ENCODE peak calls at places on chromosomes 4 and X, in nine cellular contexts. One of them, this sample, is unnamed.

GRCh38 chr4:74016068-74016467 is 17.6 kb upstream of the CXCL5 start:
- DNase-seq in cardiac muscle cell: no peak
- DNase-seq in esophagus squamous epithelium: no peak
- DNase-seq in pancreas: no peak
- DNase-seq in AG10803: no peak
- DNase-seq in tibial nerve: no peak
- DNase-seq in right lobe of liver: no peak
- DNase-seq in A549: no peak
- DNase-seq in thyroid gland: no peak
- DNase-seq in this sample: no peak

GRCh38 chrX:41192880-41193279 is 107.6 kb downstream of the USP9X start:
- DNase-seq in cardiac muscle cell: no peak
- DNase-seq in esophagus squamous epithelium: no peak
- DNase-seq in pancreas: no peak
- DNase-seq in AG10803: no peak
- DNase-seq in tibial nerve: no peak
- DNase-seq in right lobe of liver: no peak
- DNase-seq in A549: no peak
- DNase-seq in thyroid gland: no peak
- DNase-seq in this sample: no peak

GRCh38 chr4:94588900-94589693 is 137.4 kb downstream of the PDLIM5 start:
- DNase-seq in cardiac muscle cell: no peak
- DNase-seq in esophagus squamous epithelium: no peak
- DNase-seq in pancreas: no peak
- DNase-seq in AG10803: peak; percentile 82
- DNase-seq in tibial nerve: no peak
- DNase-seq in right lobe of liver: no peak
- DNase-seq in A549: no peak
- DNase-seq in thyroid gland: no peak
- DNase-seq in this sample: no peak

GRCh38 chr4:104351696-104352095 is 143.0 kb downstream of the CXXC4 start:
- DNase-seq in cardiac muscle cell: no peak
- DNase-seq in esophagus squamous epithelium: no peak
- DNase-seq in pancreas: no peak
- DNase-seq in AG10803: no peak
- DNase-seq in tibial nerve: no peak
- DNase-seq in right lobe of liver: no peak
- DNase-seq in A549: no peak
- DNase-seq in thyroid gland: no peak
- DNase-seq in this sample: peak; percentile 1

GRCh38 chr4:10161146-10161545 is 44.5 kb upstream of the WDR1 start:
- DNase-seq in cardiac muscle cell: no peak
- DNase-seq in esophagus squamous epithelium: no peak
- DNase-seq in pancreas: no peak
- DNase-seq in AG10803: peak; percentile 60
- DNase-seq in tibial nerve: no peak
- DNase-seq in right lobe of liver: no peak
- DNase-seq in A549: no peak
- DNase-seq in thyroid gland: peak; percentile 40
- DNase-seq in this sample: no peak

GRCh38 chr4:6658204-6658585 is 17.7 kb downstream of the MRFAP1 start:
- DNase-seq in cardiac muscle cell: no peak
- DNase-seq in esophagus squamous epithelium: no peak
- DNase-seq in pancreas: no peak
- DNase-seq in AG10803: no peak
- DNase-seq in tibial nerve: no peak
- DNase-seq in right lobe of liver: no peak
- DNase-seq in A549: no peak
- DNase-seq in thyroid gland: no peak
- DNase-seq in this sample: peak; percentile 15

GRCh38 chrX:103716967-103717366 is 6.3 kb downstream of the TMEM31 start:
- DNase-seq in cardiac muscle cell: no peak
- DNase-seq in esophagus squamous epithelium: no peak
- DNase-seq in pancreas: no peak
- DNase-seq in AG10803: peak; percentile 89
- DNase-seq in tibial nerve: no peak
- DNase-seq in right lobe of liver: no peak
- DNase-seq in A549: no peak
- DNase-seq in thyroid gland: no peak
- DNase-seq in this sample: peak; percentile 77

GRCh38 chr4:177322156-177322685 is 12.5 kb downstream of the NEIL3 start:
- DNase-seq in cardiac muscle cell: no peak
- DNase-seq in esophagus squamous epithelium: no peak
- DNase-seq in pancreas: no peak
- DNase-seq in AG10803: no peak
- DNase-seq in tibial nerve: no peak
- DNase-seq in right lobe of liver: no peak
- DNase-seq in A549: no peak
- DNase-seq in thyroid gland: no peak
- DNase-seq in this sample: no peak

GRCh38 chrX:10508891-10509290 is 111.5 kb downstream of the MID1 start:
- DNase-seq in cardiac muscle cell: no peak
- DNase-seq in esophagus squamous epithelium: no peak
- DNase-seq in pancreas: no peak
- DNase-seq in AG10803: no peak
- DNase-seq in tibial nerve: no peak
- DNase-seq in right lobe of liver: no peak
- DNase-seq in A549: no peak
- DNase-seq in thyroid gland: no peak
- DNase-seq in this sample: no peak

GRCh38 chr4:182855877-182856276 is 61.3 kb downstream of the DCTD start:
- DNase-seq in cardiac muscle cell: no peak
- DNase-seq in esophagus squamous epithelium: no peak
- DNase-seq in pancreas: no peak
- DNase-seq in AG10803: no peak
- DNase-seq in tibial nerve: no peak
- DNase-seq in right lobe of liver: no peak
- DNase-seq in A549: no peak
- DNase-seq in thyroid gland: no peak
- DNase-seq in this sample: no peak

GRCh38 chrX:38009641-38010040 is 3.3 kb downstream of the SYTL5 start:
- DNase-seq in cardiac muscle cell: no peak
- DNase-seq in esophagus squamous epithelium: no peak
- DNase-seq in pancreas: no peak
- DNase-seq in AG10803: no peak
- DNase-seq in tibial nerve: no peak
- DNase-seq in right lobe of liver: no peak
- DNase-seq in A549: no peak
- DNase-seq in thyroid gland: no peak
- DNase-seq in this sample: no peak

GRCh38 chr4:20251796-20252655 is at the start of gene SLIT2:
- DNase-seq in cardiac muscle cell: peak; percentile 94
- DNase-seq in esophagus squamous epithelium: no peak
- DNase-seq in pancreas: peak; percentile 89
- DNase-seq in AG10803: peak; percentile 85
- DNase-seq in tibial nerve: peak; percentile 65
- DNase-seq in right lobe of liver: peak; percentile 86
- DNase-seq in A549: peak; percentile 18
- DNase-seq in thyroid gland: peak; percentile 80
- DNase-seq in this sample: peak; percentile 85

GRCh38 chr4:10442976-10443375 is 14.2 kb downstream of the ZNF518B start:
- DNase-seq in cardiac muscle cell: no peak
- DNase-seq in esophagus squamous epithelium: no peak
- DNase-seq in pancreas: no peak
- DNase-seq in AG10803: no peak
- DNase-seq in tibial nerve: no peak
- DNase-seq in right lobe of liver: no peak
- DNase-seq in A549: no peak
- DNase-seq in thyroid gland: no peak
- DNase-seq in this sample: no peak

GRCh38 chrX:85084770-85085393 is 81.2 kb downstream of the APOOL start:
- DNase-seq in cardiac muscle cell: peak; percentile 17
- DNase-seq in esophagus squamous epithelium: no peak
- DNase-seq in pancreas: no peak
- DNase-seq in AG10803: peak; percentile 31
- DNase-seq in tibial nerve: peak; percentile 10
- DNase-seq in right lobe of liver: no peak
- DNase-seq in A549: peak; percentile 16
- DNase-seq in thyroid gland: no peak
- DNase-seq in this sample: peak; percentile 33

GRCh38 chrX:64204701-64205440 is 637 bp downstream of the AMER1 start:
- DNase-seq in cardiac muscle cell: peak; percentile 34
- DNase-seq in esophagus squamous epithelium: no peak
- DNase-seq in pancreas: peak; percentile 56
- DNase-seq in AG10803: peak; percentile 26
- DNase-seq in tibial nerve: peak; percentile 4
- DNase-seq in right lobe of liver: peak; percentile 57
- DNase-seq in A549: peak; percentile 42
- DNase-seq in thyroid gland: peak; percentile 70
- DNase-seq in this sample: peak; percentile 30

GRCh38 chrX:133335027-133335426 is 80.3 kb downstream of the GPC4 start:
- DNase-seq in cardiac muscle cell: peak; percentile 61
- DNase-seq in esophagus squamous epithelium: no peak
- DNase-seq in pancreas: no peak
- DNase-seq in AG10803: peak; percentile 28
- DNase-seq in tibial nerve: peak; percentile 43
- DNase-seq in right lobe of liver: no peak
- DNase-seq in A549: peak; percentile 1
- DNase-seq in thyroid gland: peak; percentile 3
- DNase-seq in this sample: peak; percentile 39

GRCh38 chrX:69503228-69503834 is 795 bp upstream of the NALF2 start:
- DNase-seq in cardiac muscle cell: no peak
- DNase-seq in esophagus squamous epithelium: no peak
- DNase-seq in pancreas: peak; percentile 39
- DNase-seq in AG10803: no peak
- DNase-seq in tibial nerve: no peak
- DNase-seq in right lobe of liver: no peak
- DNase-seq in A549: peak; percentile 31
- DNase-seq in thyroid gland: peak; percentile 79
- DNase-seq in this sample: no peak

DNA sequence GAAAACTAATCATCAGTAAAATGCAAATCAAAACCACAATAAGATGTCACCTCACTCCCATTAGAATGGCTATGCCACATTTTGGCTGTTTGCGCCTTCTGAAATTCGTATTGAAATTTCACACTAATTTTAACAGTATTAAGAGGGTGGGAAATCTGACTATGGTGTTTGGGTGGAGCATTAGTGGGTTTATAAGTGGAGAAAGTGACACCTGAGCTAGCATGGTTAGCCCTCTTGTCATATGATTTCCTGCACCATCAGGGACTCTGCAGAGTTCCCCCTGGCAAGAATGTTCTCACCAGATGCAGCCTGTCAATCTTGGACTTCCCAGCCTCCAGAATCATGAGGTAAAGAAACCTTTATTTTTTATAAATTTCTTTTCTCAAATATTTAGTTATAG is 31.6 kb upstream of the BRWD3 start:
- DNase-seq in cardiac muscle cell: no peak
- DNase-seq in esophagus squamous epithelium: no peak
- DNase-seq in pancreas: no peak
- DNase-seq in AG10803: no peak
- DNase-seq in tibial nerve: no peak
- DNase-seq in right lobe of liver: no peak
- DNase-seq in A549: no peak
- DNase-seq in thyroid gland: no peak
- DNase-seq in this sample: no peak
- H3K4me3 ChIP-seq in cardiac muscle cell: no peak overlapping the region
- H3K4me3 ChIP-seq in esophagus squamous epithelium: no peak overlapping the region
- H3K4me3 ChIP-seq in pancreas: no peak overlapping the region
- H3K4me3 ChIP-seq in AG10803: no peak overlapping the region
- H3K4me3 ChIP-seq in tibial nerve: no peak overlapping the region
- H3K4me3 ChIP-seq in right lobe of liver: no peak overlapping the region
- H3K4me3 ChIP-seq in A549: no peak overlapping the region
- H3K4me3 ChIP-seq in thyroid gland: no peak overlapping the region
- H3K4me3 ChIP-seq in this sample: no peak overlapping the region

DNA sequence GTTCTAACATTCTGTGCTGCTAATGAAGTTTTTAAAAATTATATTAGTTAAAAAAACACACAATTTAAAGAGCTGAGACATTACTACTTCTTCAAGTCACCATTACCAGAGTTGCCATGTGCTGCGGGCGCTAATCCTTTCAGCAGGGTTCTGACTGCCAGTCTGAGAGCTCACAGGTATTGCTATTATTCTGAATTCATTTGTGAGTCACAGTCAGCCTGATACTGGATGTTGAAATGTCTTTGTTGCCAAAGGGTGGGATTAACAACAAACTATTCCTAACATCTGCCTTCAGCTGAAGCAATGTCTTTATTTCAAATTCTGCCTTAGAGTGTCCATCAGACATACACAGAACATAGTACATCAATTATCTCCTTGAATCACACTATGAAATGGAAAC is 197.1 kb upstream of the FGF13 start:
- DNase-seq in cardiac muscle cell: no peak
- DNase-seq in esophagus squamous epithelium: no peak
- DNase-seq in pancreas: no peak
- DNase-seq in AG10803: peak; percentile 28
- DNase-seq in tibial nerve: no peak
- DNase-seq in right lobe of liver: no peak
- DNase-seq in A549: no peak
- DNase-seq in thyroid gland: no peak
- DNase-seq in this sample: no peak
- TF ChIP-seq CTCF in cardiac muscle cell: no peak
- TF ChIP-seq CTCF in esophagus squamous epithelium: no peak
- TF ChIP-seq CTCF in pancreas: no peak
- TF ChIP-seq CTCF in AG10803: no peak
- TF ChIP-seq CTCF in tibial nerve: no peak
- TF ChIP-seq CTCF in right lobe of liver: no peak
- TF ChIP-seq CTCF in A549: no peak
- TF ChIP-seq CTCF in thyroid gland: no peak
- TF ChIP-seq CTCF in this sample: no peak

GRCh38 chr4:42293967-42294822 is 103.1 kb upstream of the SHISA3 start:
- DNase-seq in cardiac muscle cell: no peak
- DNase-seq in esophagus squamous epithelium: no peak
- DNase-seq in pancreas: no peak
- DNase-seq in AG10803: no peak
- DNase-seq in tibial nerve: no peak
- DNase-seq in right lobe of liver: no peak
- DNase-seq in A549: no peak
- DNase-seq in thyroid gland: no peak
- DNase-seq in this sample: no peak

DNA sequence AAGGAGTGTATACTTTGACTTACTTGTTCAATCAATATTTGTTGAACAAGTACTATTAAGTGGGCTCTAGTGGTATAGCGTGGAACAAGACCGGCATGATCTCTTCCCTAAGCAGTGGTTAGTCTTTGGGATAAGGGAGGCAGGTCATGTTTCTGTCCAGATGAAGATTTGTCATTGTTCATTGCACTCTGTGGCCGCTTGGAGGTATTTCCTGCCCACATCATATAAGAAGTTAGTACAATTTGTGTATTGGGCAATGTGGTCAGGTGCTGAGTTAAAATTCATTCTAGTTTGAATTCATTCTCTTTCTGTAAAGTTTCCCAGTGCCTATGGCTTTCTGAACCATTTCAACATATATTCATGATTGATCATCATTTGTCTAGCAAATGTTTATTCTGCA is 101.1 kb upstream of the SHISA3 start:
- DNase-seq in cardiac muscle cell: no peak
- DNase-seq in esophagus squamous epithelium: no peak
- DNase-seq in pancreas: no peak
- DNase-seq in AG10803: no peak
- DNase-seq in tibial nerve: no peak
- DNase-seq in right lobe of liver: no peak
- DNase-seq in A549: no peak
- DNase-seq in thyroid gland: no peak
- DNase-seq in this sample: no peak
- H3K4me3 ChIP-seq in cardiac muscle cell: no peak overlapping the region
- H3K4me3 ChIP-seq in esophagus squamous epithelium: no peak overlapping the region
- H3K4me3 ChIP-seq in pancreas: no peak overlapping the region
- H3K4me3 ChIP-seq in AG10803: no peak overlapping the region
- H3K4me3 ChIP-seq in tibial nerve: no peak overlapping the region
- H3K4me3 ChIP-seq in right lobe of liver: no peak overlapping the region
- H3K4me3 ChIP-seq in A549: no peak overlapping the region
- H3K4me3 ChIP-seq in thyroid gland: no peak overlapping the region
- H3K4me3 ChIP-seq in this sample: no peak overlapping the region

GRCh38 chr4:14716622-14717021 is 285.7 kb upstream of the CPEB2 start:
- DNase-seq in cardiac muscle cell: no peak
- DNase-seq in esophagus squamous epithelium: no peak
- DNase-seq in pancreas: no peak
- DNase-seq in AG10803: no peak
- DNase-seq in tibial nerve: no peak
- DNase-seq in right lobe of liver: no peak
- DNase-seq in A549: no peak
- DNase-seq in thyroid gland: no peak
- DNase-seq in this sample: no peak

GRCh38 chr4:14719053-14719452 is 283.2 kb upstream of the CPEB2 start:
- DNase-seq in cardiac muscle cell: no peak
- DNase-seq in esophagus squamous epithelium: no peak
- DNase-seq in pancreas: no peak
- DNase-seq in AG10803: peak; percentile 12
- DNase-seq in tibial nerve: no peak
- DNase-seq in right lobe of liver: no peak
- DNase-seq in A549: no peak
- DNase-seq in thyroid gland: no peak
- DNase-seq in this sample: peak; percentile 91
- TF ChIP-seq CTCF in cardiac muscle cell: no peak
- TF ChIP-seq CTCF in esophagus squamous epithelium: no peak
- TF ChIP-seq CTCF in pancreas: no peak
- TF ChIP-seq CTCF in AG10803: no peak
- TF ChIP-seq CTCF in tibial nerve: no peak
- TF ChIP-seq CTCF in right lobe of liver: no peak
- TF ChIP-seq CTCF in A549: no peak
- TF ChIP-seq CTCF in thyroid gland: no peak
- TF ChIP-seq CTCF in this sample: no peak

This sample was measured in astrocyte of the spinal cord.